ENCODE peak calls at places on chromosome 3, in four cellular contexts. One of them, this sample, is unnamed.

GRCh38 chr3:127448671-127449070 is 141.9 kb downstream of the TPRA1 start:
- DNase-seq in ACHN: no peak
- DNase-seq in effector memory CD8-positive, alpha-beta T cell: no peak
- DNase-seq in fibroblast of the conjunctiva: no peak
- DNase-seq in this sample: no peak

GRCh38 chr3:128999104-128999503 is 2.0 kb upstream of the EFCC1 start:
- DNase-seq in ACHN: no peak
- DNase-seq in effector memory CD8-positive, alpha-beta T cell: no peak
- DNase-seq in fibroblast of the conjunctiva: no peak
- DNase-seq in this sample: peak

GRCh38 chr3:31754575-31755278 is 222.0 kb downstream of the STT3B start:
- DNase-seq in ACHN: no peak
- DNase-seq in effector memory CD8-positive, alpha-beta T cell: no peak
- DNase-seq in fibroblast of the conjunctiva: no peak
- DNase-seq in this sample: no peak

GRCh38 chr3:16048435-16049318 is 125.8 kb upstream of the GALNT15 start:
- DNase-seq in ACHN: peak
- DNase-seq in effector memory CD8-positive, alpha-beta T cell: peak
- DNase-seq in fibroblast of the conjunctiva: peak
- DNase-seq in this sample: peak

GRCh38 chr3:100086401-100086800 is 27.9 kb downstream of the FILIP1L start:
- DNase-seq in ACHN: no peak
- DNase-seq in effector memory CD8-positive, alpha-beta T cell: no peak
- DNase-seq in fibroblast of the conjunctiva: no peak
- DNase-seq in this sample: no peak

GRCh38 chr3:76724075-76724474 is 315.8 kb upstream of the ROBO2 start:
- DNase-seq in ACHN: no peak
- DNase-seq in effector memory CD8-positive, alpha-beta T cell: no peak
- DNase-seq in fibroblast of the conjunctiva: no peak
- DNase-seq in this sample: peak

GRCh38 chr3:48543271-48543866 is 13.2 kb downstream of the PFKFB4 start:
- DNase-seq in ACHN: no peak
- DNase-seq in effector memory CD8-positive, alpha-beta T cell: no peak
- DNase-seq in fibroblast of the conjunctiva: no peak
- DNase-seq in this sample: peak

GRCh38 chr3:27616031-27616430 is 106.1 kb downstream of the EOMES start:
- DNase-seq in ACHN: no peak
- DNase-seq in effector memory CD8-positive, alpha-beta T cell: no peak
- DNase-seq in fibroblast of the conjunctiva: no peak
- DNase-seq in this sample: peak

GRCh38 chr3:127791221-127791913 is 30.9 kb downstream of the MGLL start:
- DNase-seq in ACHN: no peak
- DNase-seq in effector memory CD8-positive, alpha-beta T cell: no peak
- DNase-seq in fibroblast of the conjunctiva: peak
- DNase-seq in this sample: peak

GRCh38 chr3:14633819-14634424 is 17.6 kb upstream of the CCDC174 start:
- DNase-seq in ACHN: peak
- DNase-seq in effector memory CD8-positive, alpha-beta T cell: peak
- DNase-seq in fibroblast of the conjunctiva: peak
- DNase-seq in this sample: peak

GRCh38 chr3:72380193-72380592 is 468.1 kb downstream of the SHQ1 start:
- DNase-seq in ACHN: peak
- DNase-seq in effector memory CD8-positive, alpha-beta T cell: no peak
- DNase-seq in fibroblast of the conjunctiva: no peak
- DNase-seq in this sample: peak